ENCODE peak calls at places on chromosomes 13 and 19, in seven cellular contexts. P is pancreas, O is left lung, Z is cardiac fibroblast, A is spleen, S is astrocyte, X is fibroblast of lung. U is an unnamed sample.

GRCh38 chr19:3816566-3817218 is 30.5 kb upstream of the MATK start:
- DNase-seq in P (no peak), O (no peak), Z (no peak), A (no peak), S (no peak), X (no peak), U (no peak)

GRCh38 chr19:44847144-44848035 is 1.3 kb downstream of the NECTIN2 start:
- DNase-seq in P (peak; percentile 88), O (peak; percentile 80), Z (peak; percentile 27), A (peak; percentile 85), S (peak; percentile 39), X (peak; percentile 61), U (peak; percentile 52)

GRCh38 chr13:65965496-65965895 is 1264.6 kb downstream of the PCDH9 start:
- DNase-seq in P (no peak), O (no peak), Z (peak; percentile 72), A (no peak), S (no peak), X (peak; percentile 23), U (peak; percentile 79)

GRCh38 chr13:94703271-94703670 is 9.1 kb downstream of the SOX21 start:
- DNase-seq in P (no peak), O (no peak), Z (no peak), A (no peak), S (no peak), X (no peak), U (no peak)

GRCh38 chr13:47256618-47257017 is 359.8 kb upstream of the HTR2A start:
- DNase-seq in P (no peak), O (no peak), Z (peak; percentile 92), A (no peak), S (peak; percentile 88), X (peak; percentile 91), U (peak; percentile 87)

GRCh38 chr19:55353803-55354697 is 469 bp downstream of the COX6B2 start:
- DNase-seq in P (peak; percentile 76), O (peak; percentile 74), Z (peak; percentile 28), A (peak; percentile 86), S (no peak), X (peak; percentile 53), U (peak; percentile 68)

GRCh38 chr13:29846475-29847256 is 3.8 kb downstream of the UBL3 start:
- DNase-seq in P (no peak), O (no peak), Z (peak; percentile 20), A (no peak), S (no peak), X (no peak), U (no peak)

GRCh38 chr19:38932425-38933179 is 1.9 kb downstream of the MRPS12 start:
- DNase-seq in P (peak; percentile 81), O (no peak), Z (peak; percentile 64), A (no peak), S (peak; percentile 28), X (peak; percentile 40), U (no peak)

GRCh38 chr13:43159007-43159406 is 135.6 kb downstream of the DNAJC15 start:
- DNase-seq in P (no peak), O (no peak), Z (peak; percentile 53), A (no peak), S (peak; percentile 77), X (peak; percentile 80), U (peak; percentile 55)

GRCh38 chr13:39876258-39876657 is 220.8 kb downstream of the COG6 start:
- DNase-seq in P (no peak), O (no peak), Z (peak; percentile 98), A (no peak), S (peak; percentile 91), X (peak; percentile 91), U (peak; percentile 92)

GRCh38 chr13:25384747-25385270 is 13.0 kb downstream of the ATP8A2 start:
- DNase-seq in P (no peak), O (no peak), Z (no peak), A (no peak), S (no peak), X (no peak), U (no peak)

GRCh38 chr19:13057147-13057572 is 45.5 kb downstream of the LYL1 start:
- DNase-seq in P (no peak), O (no peak), Z (no peak), A (no peak), S (no peak), X (no peak), U (no peak)

GRCh38 chr19:57321746-57322145 is 1.5 kb downstream of the ZNF543 start:
- DNase-seq in P (no peak), O (no peak), Z (no peak), A (no peak), S (no peak), X (no peak), U (no peak)

GRCh38 chr19:40800339-40800996 is 1.5 kb downstream of the EGLN2 start:
- DNase-seq in P (peak; percentile 81), O (no peak), Z (no peak), A (peak; percentile 88), S (no peak), X (no peak), U (no peak)

GRCh38 chr13:35378939-35379338 is 97.5 kb downstream of the MAB21L1 start:
- DNase-seq in P (no peak), O (no peak), Z (peak; percentile 29), A (no peak), S (peak; percentile 40), X (peak; percentile 45), U (no peak)

GRCh38 chr19:8334458-8335342 is 8.4 kb downstream of the KANK3 start:
- DNase-seq in P (peak; percentile 83), O (peak; percentile 57), Z (peak; percentile 61), A (peak; percentile 77), S (peak; percentile 58), X (peak; percentile 73), U (peak; percentile 83)

GRCh38 chr13:80979035-80979641 is 638.2 kb upstream of the SPRY2 start:
- DNase-seq in P (no peak), O (peak; percentile 36), Z (peak; percentile 89), A (no peak), S (peak; percentile 38), X (peak; percentile 61), U (peak; percentile 82)

GRCh38 chr19:12994701-12995595 is at the start of gene NFIX:
- DNase-seq in P (peak; percentile 85), O (peak; percentile 64), Z (peak; percentile 61), A (peak; percentile 84), S (no peak), X (peak; percentile 60), U (peak; percentile 85)

GRCh38 chr13:33284916-33285315 is 639 bp downstream of the STARD13 start:
- DNase-seq in P (no peak), O (no peak), Z (peak; percentile 70), A (no peak), S (peak; percentile 49), X (peak; percentile 50), U (no peak)

GRCh38 chr19:5927439-5927821 is 13.4 kb downstream of the CAPS start:
- DNase-seq in P (no peak), O (no peak), Z (no peak), A (no peak), S (no peak), X (no peak), U (no peak)

GRCh38 chr13:111262281-111262680 is 58.2 kb upstream of the TEX29 start:
- DNase-seq in P (no peak), O (no peak), Z (no peak), A (no peak), S (no peak), X (no peak), U (no peak)

GRCh38 chr13:42946927-42947326 is 45.1 kb downstream of the EPSTI1 start:
- DNase-seq in P (no peak), O (no peak), Z (peak; percentile 87), A (no peak), S (peak; percentile 13), X (peak; percentile 19), U (peak; percentile 44)

GRCh38 chr13:110057052-110057451 is 249.9 kb downstream of the COL4A1 start:
- DNase-seq in P (no peak), O (no peak), Z (no peak), A (no peak), S (no peak), X (no peak), U (no peak)

DNA sequence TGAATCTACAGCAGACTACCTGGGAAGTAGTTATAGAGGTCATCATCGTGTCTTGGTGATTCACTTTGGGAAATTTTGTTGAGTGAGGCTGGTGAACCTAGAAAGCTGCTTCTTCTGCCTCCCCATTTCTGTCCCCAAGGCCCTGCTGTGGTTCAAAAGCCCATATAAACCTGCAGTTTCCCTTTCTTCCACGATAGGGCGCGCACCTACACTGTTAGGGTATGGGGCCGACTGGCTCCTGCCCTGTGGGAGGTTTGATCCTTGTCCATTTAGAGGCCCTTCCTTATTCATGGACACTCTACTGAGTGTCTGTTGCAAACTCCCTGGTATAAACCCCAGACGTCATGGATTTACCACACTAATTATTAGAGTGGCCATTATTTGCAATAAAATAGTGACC is 191.8 kb downstream of the GGACT start:
- DNase-seq in P (no peak), O (no peak), Z (no peak), A (no peak), S (no peak), X (no peak), U (no peak)
- TF ChIP-seq CTCF in P (no peak), O (no peak), Z (no peak), A (no peak), S (no peak), X (no peak), U (no peak)

GRCh38 chr19:36421749-36422481 is 3.5 kb upstream of the ZFP82 start:
- DNase-seq in P (peak; percentile 36), O (no peak), Z (no peak), A (peak; percentile 68), S (peak; percentile 14), X (peak; percentile 24), U (peak; percentile 24)
- H3K4me3 ChIP-seq in P (peak overlapping the region; percentile 45), O (peak overlapping the region; percentile 32), Z (peak overlapping the region; percentile 41), A (peak overlapping the region; percentile 44), S (peak overlapping the region; percentile 50), X (peak overlapping the region; percentile 56), U (peak overlapping the region; percentile 45)

GRCh38 chr19:54172764-54173699 is at the start of gene TMC4:
- DNase-seq in P (peak; percentile 96), O (peak; percentile 75), Z (no peak), A (no peak), S (no peak), X (no peak), U (no peak)
- TF ChIP-seq CTCF in P (peak; percentile 68), O (peak; percentile 26), Z (no peak), A (no peak), S (no peak), X (no peak), U (no peak)

GRCh38 chr19:18190278-18190677 is 2.7 kb upstream of the MPV17L2 start:
- DNase-seq in P (no peak), O (no peak), Z (no peak), A (no peak), S (no peak), X (no peak), U (no peak)

GRCh38 chr19:18194208-18194530 is 1.2 kb downstream of the MPV17L2 start:
- DNase-seq in P (no peak), O (no peak), Z (no peak), A (no peak), S (no peak), X (no peak), U (no peak)

GRCh38 chr19:18193388-18194207 is 580 bp downstream of the MPV17L2 start:
- DNase-seq in P (no peak), O (peak; percentile 38), Z (no peak), A (peak; percentile 83), S (no peak), X (no peak), U (no peak)

GRCh38 chr19:18192673-18193387 is at the start of gene MPV17L2:
- DNase-seq in P (peak; percentile 99), O (peak; percentile 100), Z (peak; percentile 100), A (peak; percentile 99), S (peak; percentile 100), X (peak; percentile 100), U (peak; percentile 100)

DNA sequence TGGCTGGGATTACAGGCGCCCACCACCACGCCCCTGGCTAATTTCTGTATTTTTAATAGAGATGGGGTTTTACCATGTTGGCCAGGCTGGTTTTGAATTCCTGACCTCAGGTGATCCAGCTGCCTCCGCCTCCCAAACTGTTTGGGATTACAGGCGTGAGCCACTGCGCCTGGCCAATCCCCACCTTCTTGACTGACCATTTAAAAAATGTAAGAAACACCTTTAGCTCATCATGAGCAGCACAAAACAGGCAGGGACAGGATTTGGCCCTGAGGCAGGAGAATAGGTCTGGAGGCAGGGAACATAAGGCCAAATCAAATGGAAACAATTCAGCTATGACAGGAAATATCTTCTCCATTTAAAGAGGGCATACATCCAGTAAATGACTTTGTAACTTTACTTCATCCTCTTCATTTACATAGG is 1.4 kb upstream of the MPV17L2 start:
- DNase-seq in P (no peak), O (peak; percentile 37), Z (no peak), A (peak; percentile 76), S (no peak), X (no peak), U (no peak)
- H3K4me3 ChIP-seq in P (peak overlapping the region; percentile 39), O (peak overlapping the region; percentile 87), Z (no peak overlapping the region), A (peak overlapping the region; percentile 47), S (peak overlapping the region; percentile 71), X (peak overlapping the region; percentile 62), U (peak overlapping the region; percentile 65)

U was measured in foreskin fibroblast.